ENCODE peak calls at places on chromosomes 16 and 17, in eight cellular contexts. S is suprapubic skin, U is A549, P is stomach, Q is GM12878, X is tibial nerve, O is transverse colon, G is H1. K is an unnamed sample.
A peak's percentile ranks its signal among the peaks of the same experiment; 100 is the strongest.

GRCh38 chr17:68293490-68294195 is 2.3 kb downstream of the ARSG start:
- DNase-seq in G (no peak), X (no peak), O (no peak), P (no peak), Q (no peak), U (no peak), S (no peak), K (no peak)

GRCh38 chr16:29230671-29231091 is 175.8 kb downstream of the NPIPB11 start:
- DNase-seq in Q (no peak), U (no peak), P (no peak), G (no peak), O (no peak), X (peak; percentile 3), S (peak; percentile 75), K (no peak)

GRCh38 chr17:66551839-66552238 is 249.4 kb downstream of the PRKCA start:
- DNase-seq in O (no peak), X (no peak), Q (no peak), U (no peak), S (no peak), P (no peak), G (no peak), K (no peak)

GRCh38 chr16:3656491-3657468 is 2.3 kb downstream of the DNASE1 start:
- DNase-seq in Q (no peak), G (no peak), S (peak; percentile 70), U (no peak), O (no peak), P (no peak), X (no peak), K (peak; percentile 18)

GRCh38 chr16:88790312-88791150 is 5.5 kb upstream of the PIEZO1 start:
- DNase-seq in P (peak; percentile 58), S (no peak), Q (no peak), U (no peak), O (peak; percentile 62), X (no peak), G (no peak), K (no peak)

GRCh38 chr16:51167170-51167710 is 16.2 kb upstream of the SALL1 start:
- DNase-seq in O (no peak), X (no peak), S (no peak), P (no peak), G (no peak), U (no peak), Q (no peak), K (no peak)

GRCh38 chr16:68083861-68084503 is 1.2 kb upstream of the NFATC3 start:
- DNase-seq in G (no peak), O (no peak), S (no peak), U (peak; percentile 23), P (no peak), Q (no peak), X (no peak), K (peak; percentile 62)

GRCh38 chr17:10096556-10096955 is 101.8 kb downstream of the GAS7 start:
- DNase-seq in G (no peak), X (no peak), U (no peak), O (no peak), Q (no peak), P (no peak), S (no peak), K (no peak)

GRCh38 chr17:3004925-3005324 is 58.5 kb downstream of the OR1D5 start:
- DNase-seq in P (no peak), U (no peak), O (no peak), G (no peak), S (no peak), X (no peak), Q (no peak), K (no peak)

GRCh38 chr17:83103938-83104311 is 24.5 kb downstream of the METRNL start:
- DNase-seq in X (no peak), P (no peak), O (no peak), S (no peak), Q (no peak), U (no peak), G (no peak), K (no peak)

GRCh38 chr17:83104577-83105505 is 25.4 kb downstream of the METRNL start:
- DNase-seq in S (no peak), P (no peak), Q (no peak), X (no peak), U (no peak), G (no peak), O (no peak), K (no peak)

GRCh38 chr17:83105512-83105911 is 26.1 kb downstream of the METRNL start:
- DNase-seq in Q (no peak), S (no peak), O (no peak), G (no peak), X (no peak), P (no peak), U (no peak), K (no peak)

GRCh38 chr17:83101805-83102480 is 22.5 kb downstream of the METRNL start:
- DNase-seq in G (no peak), P (peak; percentile 78), X (no peak), O (peak; percentile 82), U (no peak), Q (no peak), S (no peak), K (no peak)

DNA sequence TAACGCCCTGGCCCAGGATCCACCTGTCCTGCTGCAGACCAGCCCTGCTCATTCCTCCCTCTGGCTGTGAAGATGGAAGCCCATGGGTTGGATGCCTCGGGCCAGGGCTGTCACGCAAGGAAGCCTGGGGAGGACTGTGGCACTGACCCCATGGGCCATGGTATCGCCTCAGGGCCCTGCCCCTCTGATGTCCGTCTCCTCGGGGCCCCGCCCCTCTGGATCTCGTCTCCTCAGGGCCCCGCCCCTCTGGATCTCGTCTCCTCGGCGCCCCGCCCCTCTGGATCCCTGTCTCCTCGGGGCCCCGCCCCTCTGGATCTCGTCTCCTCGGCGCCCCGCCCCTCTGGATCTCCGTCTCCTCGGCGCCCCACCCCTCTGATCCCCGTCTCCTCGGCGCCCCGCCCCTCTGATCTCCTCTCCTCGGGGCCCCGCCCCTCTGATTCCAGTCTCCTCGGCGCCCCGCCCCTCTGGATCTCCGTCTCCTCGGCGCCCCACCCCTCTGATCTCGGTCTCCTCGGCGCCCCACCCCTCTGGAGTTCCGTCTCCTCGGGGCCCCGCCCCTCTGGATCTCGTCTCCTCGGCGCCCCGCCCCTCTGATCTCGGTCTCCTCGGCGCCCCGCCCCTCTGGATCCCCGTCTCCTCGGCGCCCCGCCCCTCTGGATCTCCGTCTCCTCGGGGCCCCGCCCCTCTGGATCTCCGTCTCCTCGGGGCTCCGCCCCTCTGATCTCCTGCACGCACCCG is 24.0 kb downstream of the METRNL start:
- DNase-seq in Q (no peak), U (peak; percentile 68), P (peak; percentile 83), G (no peak), S (no peak), X (peak; percentile 71), O (peak; percentile 81), K (peak; percentile 81)
- TF ChIP-seq EP300 in Q (no peak), U (no peak), P (no peak), G (no peak), S (no peak), X (no peak), O (no peak), K (no peak)

GRCh38 chr16:56824335-56824734 is 40.7 kb upstream of the SLC12A3 start:
- DNase-seq in U (peak; percentile 30), G (no peak), P (peak; percentile 29), O (peak; percentile 69), Q (no peak), S (no peak), X (no peak), K (no peak)
- TF ChIP-seq CTCF in U (no peak), G (peak; percentile 3), P (no peak), O (peak; percentile 41), Q (no peak), S (no peak), X (no peak), K (no peak)

DNA sequence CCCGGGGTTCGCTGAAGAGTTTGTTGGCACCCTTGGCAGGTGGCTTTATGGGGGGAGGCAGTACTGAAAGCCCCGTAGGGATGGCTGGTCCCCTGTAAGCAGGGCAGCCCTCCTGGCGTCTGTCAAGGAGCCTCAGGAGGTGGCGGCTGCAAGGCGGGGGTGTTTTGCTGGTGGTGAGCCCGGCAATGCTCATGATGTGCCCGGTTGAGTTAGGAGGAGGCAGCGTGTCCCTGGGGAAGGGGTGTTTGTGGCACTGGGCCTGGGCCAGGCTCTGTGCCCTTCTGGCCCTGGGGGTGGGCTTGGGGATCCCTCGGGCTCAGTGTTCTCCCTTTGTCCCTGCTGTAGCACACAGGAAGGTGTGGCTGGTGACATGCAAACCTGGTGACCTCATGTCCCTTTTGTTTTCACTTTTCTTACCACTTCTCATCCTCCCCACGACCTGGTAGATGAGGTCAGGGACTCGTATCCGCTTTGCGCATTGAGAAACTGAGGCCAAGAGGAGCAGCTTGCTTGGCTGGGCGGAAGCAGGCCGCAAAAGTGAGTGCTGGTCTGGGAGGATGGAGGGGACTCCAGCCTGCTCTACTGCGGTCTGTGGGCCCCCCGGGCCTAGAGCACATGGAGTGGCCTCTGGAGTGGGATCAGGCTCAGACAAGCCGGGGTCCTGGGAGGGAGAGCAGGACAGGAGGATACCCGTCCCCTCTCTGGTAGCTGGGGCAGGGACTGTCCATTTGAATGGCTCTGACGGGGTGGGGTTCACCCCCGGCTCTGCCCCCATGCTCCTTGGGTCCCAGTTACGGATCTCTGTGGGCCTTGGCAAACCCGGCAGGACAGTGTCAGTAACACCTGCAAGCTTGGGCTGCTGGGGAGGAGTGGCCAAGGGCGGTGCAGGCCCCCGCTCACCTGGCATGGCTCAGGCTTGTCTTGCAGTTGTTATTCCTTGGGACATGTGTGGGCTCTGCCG is 2.2 kb downstream of the SNN start:
- DNase-seq in G (no peak), U (no peak), S (no peak), Q (peak; percentile 46), X (no peak), P (no peak), O (no peak), K (no peak)
- H3K4me1 ChIP-seq in G (peaks cover 31% of the 10 kb centered on the region), U (peaks cover 52% of the 10 kb centered on the region), S (peaks cover 76% of the 10 kb centered on the region), Q (peaks cover 42% of the 10 kb centered on the region), X (peaks cover 73% of the 10 kb centered on the region), P (peaks cover 74% of the 10 kb centered on the region), O (peaks cover 41% of the 10 kb centered on the region), K (peaks cover 37% of the 10 kb centered on the region)

GRCh38 chr16:72928089-72928981 is 119.6 kb downstream of the ZFHX3 start:
- DNase-seq in S (no peak), O (no peak), X (no peak), P (no peak), G (no peak), Q (no peak), U (no peak), K (no peak)

GRCh38 chr16:72932677-72933335 is 115.1 kb downstream of the ZFHX3 start:
- DNase-seq in P (no peak), X (no peak), G (no peak), Q (no peak), S (no peak), O (no peak), U (no peak), K (no peak)

GRCh38 chr16:72935896-72936295 is 112.0 kb downstream of the ZFHX3 start:
- DNase-seq in O (no peak), P (no peak), G (no peak), X (peak; percentile 46), S (no peak), Q (no peak), U (no peak), K (peak; percentile 36)

GRCh38 chr16:72934661-72935403 is 113.1 kb downstream of the ZFHX3 start:
- DNase-seq in G (no peak), O (no peak), Q (no peak), S (no peak), P (no peak), X (peak; percentile 69), U (no peak), K (no peak)

DNA sequence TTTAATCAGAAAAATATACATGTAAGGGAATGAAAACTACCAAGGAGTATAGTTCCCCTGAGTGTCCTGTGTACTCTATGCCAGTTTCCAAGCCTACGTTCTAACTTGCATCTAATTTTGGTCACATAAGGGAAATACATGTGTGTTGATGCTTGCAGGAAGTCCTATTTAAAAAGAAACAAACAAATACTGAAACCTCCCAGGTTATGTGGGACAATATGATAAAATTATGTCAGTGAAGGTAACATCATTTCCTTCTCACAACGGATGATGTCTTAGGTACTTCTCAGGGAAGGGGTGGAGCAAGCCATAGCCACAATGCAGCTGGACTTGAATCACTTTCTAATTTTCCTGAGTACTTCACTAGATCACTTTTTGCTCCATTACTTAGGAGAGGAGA is 115.9 kb downstream of the ZFHX3 start:
- DNase-seq in U (no peak), G (no peak), P (no peak), X (no peak), O (no peak), Q (no peak), S (no peak), K (no peak)
- TF ChIP-seq EP300 in U (no peak), G (no peak), P (no peak), X (no peak), O (no peak), Q (no peak), S (no peak), K (no peak)

K was measured in ovary.